ENCODE peak calls at places on chromosomes 5 and 9, in nine cellular contexts. R is upper lobe of right lung, T is transverse colon, I is A673, O is heart right ventricle, C is foreskin keratinocyte, S is colonic mucosa, Y is RWPE2, H is ovary. P is an unnamed sample. For H3K4me1, the result is how much of the 10 kb centered on the place peaks cover.

GRCh38 chr9:94824913-94825619 is 98.6 kb downstream of the AOPEP start:
- DNase-seq in R (no peak), T (no peak), I (no peak), O (no peak), C (no peak), S (peak), Y (no peak), H (no peak), P (no peak)

GRCh38 chr9:21583628-21584027 is 101.5 kb upstream of the IFNE start:
- DNase-seq in R (no peak), T (no peak), I (no peak), O (no peak), C (no peak), S (no peak), Y (no peak), H (no peak), P (no peak)

GRCh38 chr5:169165052-169165451 is 135.9 kb downstream of the SLIT3 start:
- DNase-seq in R (no peak), T (no peak), I (no peak), O (no peak), C (peak), S (no peak), Y (no peak), H (no peak), P (no peak)

GRCh38 chr5:145856285-145856818 is 16.5 kb downstream of the GRXCR2 start:
- DNase-seq in R (peak), T (peak), I (peak), O (peak), C (peak), S (no peak), Y (no peak), H (peak), P (peak)

GRCh38 chr9:115941561-115942315 is 211.9 kb upstream of the PAPPA start:
- DNase-seq in R (no peak), T (no peak), I (no peak), O (no peak), C (peak), S (no peak), Y (no peak), H (no peak), P (no peak)

GRCh38 chr9:92746567-92747458 is 17.8 kb downstream of the BICD2 start:
- DNase-seq in R (no peak), T (no peak), I (no peak), O (no peak), C (no peak), S (no peak), Y (no peak), H (peak), P (peak)

GRCh38 chr5:118326496-118327045 is 661.8 kb downstream of the DTWD2 start:
- DNase-seq in R (no peak), T (no peak), I (no peak), O (no peak), C (peak), S (no peak), Y (no peak), H (no peak), P (no peak)

GRCh38 chr9:21812415-21812814 is 10.0 kb downstream of the MTAP start:
- DNase-seq in R (no peak), T (no peak), I (no peak), O (no peak), C (peak), S (no peak), Y (no peak), H (no peak), P (no peak)

GRCh38 chr9:95808001-95808400 is 67.5 kb upstream of the ERCC6L2 start:
- DNase-seq in R (no peak), T (no peak), I (peak), O (no peak), C (peak), S (no peak), Y (no peak), H (no peak), P (no peak)

GRCh38 chr9:116767219-116767618 is 80.1 kb downstream of the TRIM32 start:
- DNase-seq in R (no peak), T (no peak), I (peak), O (no peak), C (no peak), S (no peak), Y (no peak), H (no peak), P (no peak)

GRCh38 chr5:152259702-152260101 is 145.4 kb downstream of the NMUR2 start:
- DNase-seq in R (no peak), T (no peak), I (no peak), O (no peak), C (no peak), S (no peak), Y (no peak), H (no peak), P (peak)

GRCh38 chr5:97044057-97044456 is 98.4 kb downstream of the LIX1 start:
- DNase-seq in R (no peak), T (peak), I (peak), O (peak), C (peak), S (peak), Y (no peak), H (no peak), P (no peak)

GRCh38 chr9:121189660-121190059 is 12.0 kb downstream of the RAB14 start:
- DNase-seq in R (no peak), T (no peak), I (no peak), O (no peak), C (no peak), S (no peak), Y (no peak), H (no peak), P (no peak)

GRCh38 chr9:121185774-121186403 is 15.8 kb downstream of the RAB14 start:
- DNase-seq in R (no peak), T (no peak), I (no peak), O (no peak), C (no peak), S (no peak), Y (no peak), H (no peak), P (no peak)

GRCh38 chr9:121185178-121185745 is 16.4 kb downstream of the RAB14 start:
- DNase-seq in R (no peak), T (no peak), I (no peak), O (no peak), C (no peak), S (no peak), Y (no peak), H (no peak), P (no peak)

GRCh38 chr9:121189006-121189405 is 12.7 kb downstream of the RAB14 start:
- DNase-seq in R (no peak), T (no peak), I (no peak), O (no peak), C (no peak), S (no peak), Y (no peak), H (no peak), P (no peak)

GRCh38 chr9:121187681-121188305 is 13.9 kb downstream of the RAB14 start:
- DNase-seq in R (no peak), T (no peak), I (no peak), O (no peak), C (no peak), S (no peak), Y (no peak), H (no peak), P (no peak)
- H3K4me1 ChIP-seq in R (half or more), T (under half), I (half or more), O (half or more), C (under half), S (under half), Y (under half), H (under half), P (under half)

GRCh38 chr5:36239370-36240293 is 2.1 kb downstream of the NADK2 start:
- DNase-seq in R (no peak), T (no peak), I (no peak), O (no peak), C (no peak), S (no peak), Y (no peak), H (no peak), P (no peak)
- H3K27ac ChIP-seq in R (peak), T (peak), I (peak), O (peak), C (peak), S (no peak), Y (peak), H (peak), P (peak)

DNA sequence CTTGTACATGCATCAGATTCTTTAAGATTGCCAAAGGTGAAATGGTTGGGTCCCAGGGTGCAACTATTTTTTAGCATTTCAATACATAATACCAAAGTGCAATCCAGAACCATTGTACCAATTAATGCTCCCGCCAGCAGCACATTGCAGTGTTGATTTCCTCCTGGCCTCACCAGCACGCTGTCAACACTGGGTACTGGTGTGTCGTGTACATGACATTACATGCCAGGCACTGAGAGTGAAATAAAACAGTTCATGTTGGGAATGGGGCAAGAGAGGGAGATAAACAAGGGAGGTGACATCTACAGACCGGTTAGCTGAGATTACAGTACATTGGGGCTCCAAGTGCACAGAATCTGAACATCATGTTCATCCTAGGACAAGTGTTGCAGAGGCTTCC is 37.8 kb downstream of the HMGCS1 start:
- DNase-seq in R (no peak), T (no peak), I (no peak), O (peak), C (no peak), S (no peak), Y (no peak), H (no peak), P (no peak)
- TF ChIP-seq CTCF in R (no peak), T (no peak), I (no peak), O (no peak), C (no peak), S (no peak), Y (no peak), H (no peak), P (no peak)

GRCh38 chr5:172872997-172873491 is 39.0 kb downstream of the ERGIC1 start:
- DNase-seq in R (no peak), T (peak), I (no peak), O (peak), C (peak), S (no peak), Y (no peak), H (peak), P (peak)
- H3K4me1 ChIP-seq in R (half or more), T (under half), I (under half), O (half or more), C (under half), S (under half), Y (half or more), H (under half), P (half or more)

DNA sequence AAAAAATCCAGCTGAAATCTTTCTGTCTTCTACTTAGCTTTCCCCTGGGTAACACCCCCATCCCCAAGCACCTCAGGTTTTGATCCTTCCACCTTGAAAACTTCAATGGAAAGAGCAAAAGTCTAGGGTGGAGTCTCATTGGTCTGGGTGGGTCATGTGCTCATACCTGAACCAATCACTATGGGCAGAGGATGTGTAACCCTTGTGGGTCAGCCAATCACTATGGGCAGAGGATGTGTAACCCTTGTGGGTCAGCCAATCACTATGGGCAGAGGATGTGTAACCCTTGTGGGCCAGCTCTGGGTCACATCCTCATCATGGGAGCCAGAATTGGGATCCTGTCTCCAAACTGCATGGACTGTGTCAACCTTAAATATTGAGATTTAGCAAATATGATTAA is 18.5 kb downstream of the NAIF1 start:
- DNase-seq in R (no peak), T (no peak), I (no peak), O (no peak), C (no peak), S (no peak), Y (no peak), H (no peak), P (no peak)
- H3K27ac ChIP-seq in R (no peak), T (no peak), I (no peak), O (no peak), C (no peak), S (no peak), Y (no peak), H (no peak), P (no peak)